ENCODE peak calls at places on chromosomes 4 and X, in ten cellular contexts. J is testis, A is prostate gland, Y is ovary, E is upper lobe of left lung, D is breast epithelium, N is body of pancreas, P is HCT116, W is Peyer's patch, S is endothelial cell of umbilical vein. U is an unnamed sample.

GRCh38 chr4:71275570-71275969 is 63.2 kb upstream of the SLC4A4 start:
- DNase-seq in W (no peak), Y (no peak), J (no peak), S (no peak), E (no peak), D (no peak), N (no peak), A (no peak), P (no peak), U (no peak)

GRCh38 chr4:12873351-12873750 is 610.8 kb downstream of the RAB28 start:
- DNase-seq in W (no peak), N (no peak), P (no peak), J (no peak), S (no peak), E (no peak), A (no peak), Y (no peak), D (no peak), U (no peak)

GRCh38 chrX:150164971-150165605 is 198.0 kb upstream of the MAMLD1 start:
- DNase-seq in J (no peak), D (no peak), N (no peak), P (no peak), A (no peak), S (no peak), W (no peak), E (no peak), Y (no peak), U (no peak)

GRCh38 chrX:115332832-115333231 is 43.3 kb downstream of the LUZP4 start:
- DNase-seq in J (no peak), Y (no peak), W (no peak), A (no peak), S (no peak), D (no peak), E (no peak), P (no peak), N (no peak), U (peak)

GRCh38 chr4:131638776-131639175 is 1510.3 kb upstream of the PCDH10 start:
- DNase-seq in P (no peak), N (no peak), S (no peak), E (no peak), Y (no peak), D (no peak), W (no peak), A (no peak), J (no peak), U (no peak)

GRCh38 chr4:93433840-93434239 is 394.7 kb upstream of the ATOH1 start:
- DNase-seq in E (no peak), S (no peak), P (no peak), D (no peak), N (no peak), A (no peak), J (no peak), W (no peak), Y (no peak), U (no peak)

GRCh38 chr4:142824368-142824767 is 21.7 kb downstream of the INPP4B start:
- DNase-seq in Y (no peak), A (no peak), P (no peak), S (no peak), N (no peak), W (no peak), J (no peak), D (no peak), E (no peak), U (no peak)

GRCh38 chr4:52780206-52780605 is 29.0 kb upstream of the ERVMER34-1 start:
- DNase-seq in D (no peak), Y (no peak), J (no peak), A (peak), N (no peak), S (no peak), P (no peak), W (no peak), E (no peak), U (no peak)

GRCh38 chrX:153767674-153768055 is 3.6 kb downstream of the PLXNB3 start:
- DNase-seq in W (no peak), A (no peak), N (no peak), J (no peak), E (peak), D (no peak), Y (no peak), P (no peak), S (no peak), U (no peak)

GRCh38 chrX:130098202-130098552 is 12.1 kb downstream of the ELF4 start:
- DNase-seq in W (no peak), D (no peak), Y (no peak), P (no peak), A (no peak), S (no peak), J (no peak), N (no peak), E (no peak), U (no peak)

GRCh38 chrX:39645059-39645895 is 452.5 kb downstream of the BCOR start:
- DNase-seq in W (no peak), P (no peak), N (peak), E (peak), Y (peak), D (no peak), J (peak), A (no peak), S (peak), U (peak)

GRCh38 chr4:15428611-15429010 is 778 bp downstream of the C1QTNF7 start:
- DNase-seq in Y (no peak), D (no peak), P (no peak), A (no peak), W (no peak), S (no peak), E (no peak), J (no peak), N (no peak), U (no peak)

GRCh38 chrX:118495061-118495921 is at the start of gene DOCK11:
- DNase-seq in E (peak), N (peak), J (peak), P (no peak), W (peak), D (peak), S (peak), A (peak), Y (peak), U (peak)
- TF ChIP-seq POLR2A in E (peak), N (peak), J (no peak), P (no peak), W (peak), D (no peak), S (no peak), A (no peak), Y (no peak), U (no peak)

GRCh38 chrX:104310084-104310483 is 55.4 kb upstream of the ESX1 start:
- DNase-seq in D (no peak), S (peak), J (no peak), P (no peak), W (no peak), E (no peak), Y (no peak), A (no peak), N (no peak), U (no peak)
- TF ChIP-seq CTCF in D (no peak), S (peak), J (no peak), P (peak), W (peak), E (no peak), Y (no peak), A (no peak), N (no peak), U (no peak)

DNA sequence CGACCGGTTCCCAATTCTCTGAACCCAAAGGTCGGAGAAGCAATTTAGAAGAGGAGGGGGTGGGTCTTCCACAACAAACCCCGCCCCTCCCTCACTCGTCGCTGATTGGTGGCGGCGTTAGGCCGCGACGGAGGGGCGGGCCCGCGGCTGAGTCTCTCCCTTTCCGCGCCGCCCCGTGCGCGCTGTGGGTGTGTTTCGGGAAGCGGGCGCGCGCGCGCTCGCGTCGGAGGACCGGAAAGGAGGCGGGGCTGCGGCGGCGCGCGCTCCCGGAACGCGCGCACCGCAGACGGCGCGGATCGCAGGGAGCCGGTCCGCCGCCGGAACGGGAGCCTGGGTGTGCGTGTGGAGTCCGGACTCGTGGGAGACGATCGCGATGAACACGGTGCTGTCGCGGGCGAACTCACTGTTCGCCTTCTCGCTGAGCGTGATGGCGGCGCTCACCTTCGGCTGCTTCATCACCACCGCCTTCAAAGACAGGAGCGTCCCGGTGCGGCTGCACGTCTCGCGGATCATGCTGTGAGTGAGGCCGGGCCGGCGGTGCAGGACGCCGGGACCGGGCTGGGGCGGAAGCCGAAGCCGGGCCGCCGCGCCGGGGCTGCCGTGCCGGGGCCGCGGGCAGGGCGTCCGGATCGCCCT is at the start of gene SPCS3:
- DNase-seq in N (peak), D (peak), Y (peak), S (peak), J (peak), E (peak), A (peak), P (peak), W (peak), U (peak)
- TF ChIP-seq POLR2A in N (peak), D (peak), Y (peak), S (peak), J (peak), E (peak), A (peak), P (peak), W (peak), U (peak)

DNA sequence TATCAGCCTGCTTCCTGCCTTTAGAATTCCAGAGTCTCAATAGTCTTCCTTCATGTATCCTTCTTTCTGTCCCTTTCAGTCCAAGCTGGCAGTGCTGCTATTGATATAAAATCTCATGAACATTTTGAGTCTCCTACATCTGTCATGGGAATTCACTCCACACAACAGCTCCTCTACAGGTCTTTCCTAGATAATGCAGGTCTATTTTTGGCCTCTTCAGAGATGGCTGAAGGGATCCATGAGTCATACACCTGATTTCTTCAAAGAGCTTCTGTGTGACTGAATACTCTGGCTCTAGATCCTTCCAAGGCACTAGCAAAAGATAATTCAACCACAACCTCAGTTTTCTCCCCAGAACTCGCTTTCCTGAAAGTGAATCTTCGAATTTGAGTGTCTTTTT is 115.4 kb downstream of the STPG2 start:
- DNase-seq in Y (no peak), E (no peak), P (peak), D (no peak), J (no peak), N (no peak), S (no peak), A (no peak), W (no peak), U (no peak)
- TF ChIP-seq CTCF in Y (no peak), E (no peak), P (peak), D (no peak), J (peak), N (no peak), S (no peak), A (no peak), W (no peak), U (no peak)

GRCh38 chrX:20252392-20253231 is 14.1 kb downstream of the RPS6KA3 start:
- DNase-seq in S (peak), D (no peak), A (peak), P (peak), J (peak), N (peak), Y (no peak), W (peak), E (no peak), U (peak)
- TF ChIP-seq POLR2A in S (no peak), D (no peak), A (no peak), P (no peak), J (no peak), N (no peak), Y (no peak), W (no peak), E (no peak), U (no peak)

GRCh38 chrX:44422631-44423030 is 79.2 kb upstream of the EFHC2 start:
- DNase-seq in D (no peak), A (no peak), E (no peak), W (no peak), N (no peak), S (no peak), Y (no peak), P (no peak), J (no peak), U (no peak)
- TF ChIP-seq CTCF in D (no peak), A (no peak), E (no peak), W (no peak), N (no peak), S (no peak), Y (no peak), P (no peak), J (no peak), U (no peak)

GRCh38 chr4:26583865-26584652 is at the start of gene TBC1D19:
- DNase-seq in A (peak), J (peak), Y (peak), N (peak), S (peak), P (peak), E (peak), W (peak), D (peak), U (peak)
- TF ChIP-seq POLR2A in A (peak), J (no peak), Y (no peak), N (peak), S (peak), P (peak), E (peak), W (peak), D (no peak), U (peak)

U was measured in thyroid gland.